ENCODE peak calls at places on chromosomes 13 and 19, in five cellular contexts. Q, S, W, I and P are unnamed samples.

GRCh38 chr19:18017275-18018083 is 9.5 kb downstream of the ARRDC2 start:
- DNase-seq in Q (no peak), W (no peak), I (no peak), S (no peak), P (no peak)

GRCh38 chr13:78660130-78660857 is 1.3 kb upstream of the OBI1 start:
- DNase-seq in Q (peak), S (peak), W (no peak), I (no peak), P (peak)

GRCh38 chr19:14480695-14481069 is 5.5 kb upstream of the PTGER1 start:
- DNase-seq in S (no peak), Q (no peak), I (no peak), W (no peak), P (peak)

GRCh38 chr13:42820450-42820849 is 39.1 kb downstream of the FAM216B start:
- DNase-seq in I (no peak), W (no peak), S (no peak), Q (no peak), P (no peak)

GRCh38 chr13:65825039-65825438 is 1405.1 kb downstream of the PCDH9 start:
- DNase-seq in W (no peak), I (no peak), S (no peak), Q (no peak), P (no peak)

GRCh38 chr19:13475044-13475443 is 31.2 kb downstream of the CACNA1A start:
- DNase-seq in W (no peak), I (no peak), Q (no peak), S (no peak), P (no peak)

GRCh38 chr19:55189424-55189823 is 9.3 kb upstream of the SYT5 start:
- DNase-seq in Q (peak), I (no peak), S (no peak), W (no peak), P (no peak)

GRCh38 chr13:105871768-105872167 is 663.7 kb downstream of the EFNB2 start:
- DNase-seq in I (no peak), Q (no peak), S (no peak), W (no peak), P (no peak)

GRCh38 chr19:18282788-18283141 is 1.3 kb upstream of the JUND start:
- DNase-seq in Q (no peak), W (no peak), I (peak), S (peak), P (no peak)

DNA sequence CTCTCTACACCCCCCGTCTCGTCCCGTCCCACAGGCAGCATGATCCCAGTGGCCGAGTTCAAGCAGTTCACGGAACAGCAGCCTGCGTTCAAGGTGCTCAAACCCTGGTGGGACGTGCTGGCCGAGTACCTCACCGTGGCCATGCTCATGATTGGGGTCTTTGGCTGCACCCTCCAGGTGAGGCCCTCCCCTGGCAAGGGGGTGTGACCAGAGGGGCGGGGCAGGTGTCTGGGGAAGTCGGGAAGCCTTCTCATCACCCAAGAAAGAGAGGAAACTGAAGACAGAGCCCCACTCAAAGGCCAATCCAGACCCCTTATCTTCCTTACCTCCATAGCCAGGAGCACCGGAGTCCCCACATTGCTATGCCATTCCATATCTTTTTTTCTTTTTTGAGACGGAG is 7.3 kb downstream of the LRRC8E start:
- DNase-seq in Q (no peak), S (no peak), W (no peak), I (no peak), P (no peak)
- TF ChIP-seq REST in Q (no peak), S (no peak), W (no peak), I (no peak), P (no peak)

GRCh38 chr13:30580852-30581502 is 36.7 kb upstream of the USPL1 start:
- DNase-seq in Q (no peak), I (no peak), W (no peak), S (no peak), P (no peak)

GRCh38 chr13:30572859-30573275 is 44.9 kb upstream of the USPL1 start:
- DNase-seq in I (no peak), Q (peak), W (peak), S (peak), P (peak)

GRCh38 chr13:30581582-30581981 is 36.1 kb upstream of the USPL1 start:
- DNase-seq in I (peak), S (peak), W (no peak), Q (no peak), P (no peak)

GRCh38 chr13:30576528-30576927 is 41.2 kb upstream of the USPL1 start:
- DNase-seq in I (peak), Q (no peak), S (peak), W (no peak), P (no peak)

GRCh38 chr13:30577381-30577780 is 40.3 kb upstream of the USPL1 start:
- DNase-seq in Q (no peak), S (peak), I (peak), W (peak), P (no peak)
- TF ChIP-seq MAX in Q (no peak), S (no peak), I (no peak), W (no peak), P (no peak)

GRCh38 chr19:35643255-35644205 is 2.0 kb downstream of the ETV2 start:
- DNase-seq in S (peak), I (peak), W (peak), Q (peak), P (peak)

GRCh38 chr19:35642798-35643254 is 1.3 kb downstream of the ETV2 start:
- DNase-seq in I (no peak), W (no peak), S (no peak), Q (no peak), P (no peak)

GRCh38 chr19:35645680-35646511 is 2.2 kb upstream of the COX6B1 start:
- DNase-seq in S (no peak), Q (no peak), I (no peak), W (no peak), P (no peak)

GRCh38 chr19:35644206-35644986 is 2.9 kb downstream of the ETV2 start:
- DNase-seq in W (peak), Q (peak), I (peak), S (peak), P (peak)

DNA sequence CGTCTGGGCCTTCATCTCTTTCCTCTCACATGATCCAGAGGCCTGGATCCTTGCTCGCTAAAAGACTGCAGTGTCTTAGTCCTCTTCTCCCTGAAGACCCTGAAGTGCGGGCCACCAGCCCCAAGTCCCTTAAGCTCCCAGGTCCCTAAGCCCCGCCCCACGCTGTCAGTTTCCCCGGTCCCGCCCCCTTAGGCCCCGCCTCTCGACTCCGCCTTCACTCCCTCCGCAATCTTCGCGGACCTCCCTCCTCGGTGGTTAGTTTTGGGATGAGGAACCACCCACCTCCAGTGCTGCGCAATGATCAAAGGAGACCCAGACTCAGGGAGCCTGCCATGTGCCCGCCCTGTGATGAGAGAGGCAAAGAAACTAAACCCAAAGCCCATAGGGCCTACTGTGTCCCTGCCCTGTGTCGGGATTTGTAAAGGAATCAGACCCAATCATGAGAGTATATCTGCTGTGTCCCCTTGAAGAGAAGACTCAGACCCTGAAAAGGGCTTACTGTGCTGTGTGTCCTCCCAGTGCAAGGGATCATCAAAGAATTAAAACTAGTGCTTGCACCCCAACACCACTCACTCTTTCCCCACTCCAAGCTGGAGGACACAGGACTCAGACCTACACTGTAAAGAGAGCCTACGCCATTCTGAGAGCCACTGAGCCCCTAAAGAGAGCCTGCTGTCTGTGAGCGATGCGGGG is 3.0 kb upstream of the COX6B1 start:
- DNase-seq in I (peak), S (peak), Q (peak), W (no peak), P (peak)
- TF ChIP-seq RFX5 in I (no peak), S (no peak), Q (no peak), W (no peak), P (no peak)

DNA sequence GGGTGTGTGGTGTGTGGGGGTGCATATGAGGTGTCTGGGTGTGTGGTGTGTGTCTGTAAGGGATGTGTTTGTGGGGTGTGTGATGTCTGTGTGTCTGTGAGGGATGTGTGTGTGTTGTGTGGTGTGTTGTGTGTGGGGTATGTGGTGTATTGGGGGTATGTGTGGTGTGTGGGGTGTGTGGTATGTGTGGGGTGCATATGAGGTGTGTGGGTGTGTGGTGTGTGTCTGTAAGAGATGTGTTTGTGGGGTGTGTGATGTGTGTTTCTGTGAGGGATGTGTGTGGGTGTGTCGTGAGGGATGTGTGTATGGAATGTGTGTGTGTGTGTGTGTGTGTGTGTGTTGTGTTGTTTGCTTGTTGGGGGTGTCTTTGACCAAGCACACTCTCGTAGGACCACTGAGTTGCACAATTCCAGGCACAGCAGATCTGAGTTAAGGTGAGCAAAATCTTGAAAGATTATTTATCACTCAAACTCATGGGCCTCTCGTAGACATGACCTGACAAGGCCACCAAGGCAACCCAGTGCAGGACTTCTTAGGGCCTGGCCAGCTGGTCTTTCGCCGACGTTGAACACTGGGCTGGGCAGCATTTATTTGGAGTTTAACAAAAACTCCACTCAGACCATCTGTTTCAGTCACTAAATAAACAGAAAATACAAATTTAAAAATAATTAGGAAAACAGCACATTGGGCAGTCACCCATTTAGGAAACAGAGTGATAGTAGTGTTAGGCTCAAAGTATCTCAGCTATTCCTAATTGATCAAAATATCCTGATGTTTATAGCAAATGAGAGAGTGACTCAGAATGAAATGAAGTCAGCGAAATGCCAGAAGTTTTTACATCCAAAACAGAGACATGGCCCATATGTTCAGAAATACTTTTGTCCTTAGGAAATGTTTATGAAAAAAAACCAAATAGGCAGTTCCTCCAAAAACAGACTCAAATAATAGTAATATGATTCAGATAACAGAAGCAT is 301.1 kb downstream of the FGF9 start:
- DNase-seq in W (no peak), I (no peak), Q (no peak), S (no peak), P (no peak)
- TF ChIP-seq REST in W (no peak), I (no peak), Q (no peak), S (no peak), P (no peak)